ENCODE peak calls at places on chromosomes 1 and 21, in seven cellular contexts. One of them, this sample, is unnamed.

GRCh38 chr1:243261389-243261788 is 5.5 kb downstream of the SDCCAG8 start:
- DNase-seq in GM23248: peak
- DNase-seq in DND-41: no peak
- DNase-seq in fibroblast of lung: peak
- DNase-seq in hepatocyte: no peak
- DNase-seq in mammary epithelial cell: no peak
- DNase-seq in IMR-90: peak
- DNase-seq in this sample: peak

GRCh38 chr1:220891221-220892085 is 12.2 kb downstream of the HLX start:
- DNase-seq in hepatocyte: no peak
- DNase-seq in fibroblast of lung: no peak
- DNase-seq in GM23248: no peak
- DNase-seq in DND-41: no peak
- DNase-seq in mammary epithelial cell: no peak
- DNase-seq in IMR-90: no peak
- DNase-seq in this sample: no peak

GRCh38 chr1:212412374-212412773 is 2.3 kb downstream of the PACC1 start:
- DNase-seq in IMR-90: no peak
- DNase-seq in DND-41: no peak
- DNase-seq in mammary epithelial cell: no peak
- DNase-seq in fibroblast of lung: no peak
- DNase-seq in GM23248: no peak
- DNase-seq in hepatocyte: no peak
- DNase-seq in this sample: no peak

GRCh38 chr1:53016705-53017104 is 45.3 kb upstream of the PODN start:
- DNase-seq in IMR-90: peak
- DNase-seq in fibroblast of lung: peak
- DNase-seq in DND-41: no peak
- DNase-seq in GM23248: peak
- DNase-seq in hepatocyte: no peak
- DNase-seq in mammary epithelial cell: no peak
- DNase-seq in this sample: no peak

GRCh38 chr1:75720820-75721219 is 3.7 kb upstream of the ACADM start:
- DNase-seq in IMR-90: no peak
- DNase-seq in DND-41: no peak
- DNase-seq in fibroblast of lung: no peak
- DNase-seq in mammary epithelial cell: no peak
- DNase-seq in hepatocyte: peak
- DNase-seq in GM23248: no peak
- DNase-seq in this sample: no peak

GRCh38 chr1:11069233-11069950 is 9.6 kb upstream of the SRM start:
- DNase-seq in fibroblast of lung: no peak
- DNase-seq in DND-41: no peak
- DNase-seq in mammary epithelial cell: no peak
- DNase-seq in hepatocyte: no peak
- DNase-seq in GM23248: no peak
- DNase-seq in IMR-90: no peak
- DNase-seq in this sample: no peak

GRCh38 chr21:35850542-35851103 is 209.7 kb downstream of the SETD4 start:
- DNase-seq in IMR-90: no peak
- DNase-seq in hepatocyte: no peak
- DNase-seq in fibroblast of lung: no peak
- DNase-seq in DND-41: no peak
- DNase-seq in GM23248: peak
- DNase-seq in mammary epithelial cell: no peak
- DNase-seq in this sample: no peak

GRCh38 chr21:15005391-15005790 is 59.4 kb downstream of the NRIP1 start:
- DNase-seq in fibroblast of lung: peak
- DNase-seq in hepatocyte: no peak
- DNase-seq in GM23248: peak
- DNase-seq in IMR-90: peak
- DNase-seq in DND-41: peak
- DNase-seq in mammary epithelial cell: no peak
- DNase-seq in this sample: no peak

GRCh38 chr1:25871086-25871703 is 4.3 kb downstream of the PAQR7 start:
- DNase-seq in fibroblast of lung: no peak
- DNase-seq in mammary epithelial cell: peak
- DNase-seq in IMR-90: no peak
- DNase-seq in hepatocyte: no peak
- DNase-seq in DND-41: no peak
- DNase-seq in GM23248: no peak
- DNase-seq in this sample: no peak

GRCh38 chr1:21628798-21629393 is 40.3 kb downstream of the RAP1GAP start:
- DNase-seq in GM23248: no peak
- DNase-seq in hepatocyte: no peak
- DNase-seq in mammary epithelial cell: no peak
- DNase-seq in DND-41: no peak
- DNase-seq in IMR-90: no peak
- DNase-seq in fibroblast of lung: no peak
- DNase-seq in this sample: no peak

GRCh38 chr1:209720326-209720725 is 15.7 kb downstream of the HSD11B1 start:
- DNase-seq in GM23248: no peak
- DNase-seq in IMR-90: peak
- DNase-seq in hepatocyte: no peak
- DNase-seq in DND-41: no peak
- DNase-seq in mammary epithelial cell: no peak
- DNase-seq in fibroblast of lung: peak
- DNase-seq in this sample: no peak

GRCh38 chr1:70140894-70141293 is 64.5 kb downstream of the LRRC40 start:
- DNase-seq in GM23248: peak
- DNase-seq in mammary epithelial cell: no peak
- DNase-seq in DND-41: no peak
- DNase-seq in fibroblast of lung: no peak
- DNase-seq in IMR-90: peak
- DNase-seq in hepatocyte: peak
- DNase-seq in this sample: peak

GRCh38 chr1:231419738-231420298 is 2.3 kb downstream of the EGLN1 start:
- DNase-seq in DND-41: no peak
- DNase-seq in GM23248: peak
- DNase-seq in hepatocyte: no peak
- DNase-seq in IMR-90: peak
- DNase-seq in mammary epithelial cell: peak
- DNase-seq in fibroblast of lung: peak
- DNase-seq in this sample: no peak

GRCh38 chr1:96559707-96560588 is 161.6 kb upstream of the PTBP2 start:
- DNase-seq in DND-41: no peak
- DNase-seq in mammary epithelial cell: peak
- DNase-seq in hepatocyte: no peak
- DNase-seq in IMR-90: peak
- DNase-seq in fibroblast of lung: peak
- DNase-seq in GM23248: peak
- DNase-seq in this sample: peak

GRCh38 chr1:184212649-184213314 is 161.3 kb downstream of the TSEN15 start:
- DNase-seq in GM23248: peak
- DNase-seq in hepatocyte: peak
- DNase-seq in fibroblast of lung: peak
- DNase-seq in DND-41: no peak
- DNase-seq in IMR-90: peak
- DNase-seq in mammary epithelial cell: peak
- DNase-seq in this sample: peak

GRCh38 chr1:155139895-155140629 is at the start of gene DPM3:
- DNase-seq in fibroblast of lung: peak
- DNase-seq in DND-41: peak
- DNase-seq in mammary epithelial cell: peak
- DNase-seq in IMR-90: peak
- DNase-seq in GM23248: peak
- DNase-seq in hepatocyte: peak
- DNase-seq in this sample: peak

GRCh38 chr1:186139706-186140105 is 235.3 kb downstream of the TPR start:
- DNase-seq in DND-41: no peak
- DNase-seq in GM23248: peak
- DNase-seq in hepatocyte: no peak
- DNase-seq in fibroblast of lung: peak
- DNase-seq in IMR-90: peak
- DNase-seq in mammary epithelial cell: peak
- DNase-seq in this sample: peak

GRCh38 chr1:67307251-67308060 is at the start of gene IL12RB2:
- DNase-seq in fibroblast of lung: no peak
- DNase-seq in IMR-90: no peak
- DNase-seq in hepatocyte: peak
- DNase-seq in GM23248: peak
- DNase-seq in mammary epithelial cell: no peak
- DNase-seq in DND-41: no peak
- DNase-seq in this sample: no peak

GRCh38 chr1:39788758-39789570 is at the start of gene BMP8B:
- DNase-seq in mammary epithelial cell: peak
- DNase-seq in IMR-90: no peak
- DNase-seq in DND-41: no peak
- DNase-seq in fibroblast of lung: no peak
- DNase-seq in GM23248: peak
- DNase-seq in hepatocyte: peak
- DNase-seq in this sample: no peak

GRCh38 chr1:24742090-24742938 is 2.9 kb upstream of the CLIC4 start:
- DNase-seq in IMR-90: peak
- DNase-seq in hepatocyte: peak
- DNase-seq in DND-41: no peak
- DNase-seq in GM23248: peak
- DNase-seq in mammary epithelial cell: no peak
- DNase-seq in fibroblast of lung: peak
- DNase-seq in this sample: peak

GRCh38 chr1:90591970-90592356 is 125.1 kb downstream of the BARHL2 start:
- DNase-seq in hepatocyte: no peak
- DNase-seq in DND-41: no peak
- DNase-seq in mammary epithelial cell: no peak
- DNase-seq in GM23248: no peak
- DNase-seq in fibroblast of lung: no peak
- DNase-seq in IMR-90: no peak
- DNase-seq in this sample: no peak

GRCh38 chr21:38859852-38860251 is 54.1 kb downstream of the ETS2 start:
- DNase-seq in hepatocyte: no peak
- DNase-seq in fibroblast of lung: no peak
- DNase-seq in mammary epithelial cell: peak
- DNase-seq in DND-41: no peak
- DNase-seq in IMR-90: peak
- DNase-seq in GM23248: peak
- DNase-seq in this sample: no peak

GRCh38 chr21:15804247-15804985 is 74.6 kb downstream of the USP25 start:
- DNase-seq in IMR-90: no peak
- DNase-seq in DND-41: no peak
- DNase-seq in GM23248: no peak
- DNase-seq in hepatocyte: no peak
- DNase-seq in fibroblast of lung: no peak
- DNase-seq in mammary epithelial cell: no peak
- DNase-seq in this sample: no peak

GRCh38 chr1:157000686-157001085 is 44.9 kb downstream of the ARHGEF11 start:
- DNase-seq in mammary epithelial cell: peak
- DNase-seq in IMR-90: peak
- DNase-seq in hepatocyte: no peak
- DNase-seq in GM23248: no peak
- DNase-seq in fibroblast of lung: no peak
- DNase-seq in DND-41: no peak
- DNase-seq in this sample: peak
- H3K4me2 ChIP-seq in mammary epithelial cell: no peak
- H3K4me2 ChIP-seq in IMR-90: no peak
- H3K4me2 ChIP-seq in hepatocyte: no peak
- H3K4me2 ChIP-seq in GM23248: no peak
- H3K4me2 ChIP-seq in fibroblast of lung: no peak
- H3K4me2 ChIP-seq in DND-41: no peak
- H3K4me2 ChIP-seq in this sample: no peak

GRCh38 chr1:73722055-73722454 is 475.9 kb downstream of the LRRIQ3 start:
- DNase-seq in fibroblast of lung: no peak
- DNase-seq in hepatocyte: no peak
- DNase-seq in mammary epithelial cell: no peak
- DNase-seq in IMR-90: no peak
- DNase-seq in DND-41: no peak
- DNase-seq in GM23248: no peak
- DNase-seq in this sample: no peak
- H3K4me3 ChIP-seq in fibroblast of lung: no peak
- H3K4me3 ChIP-seq in hepatocyte: no peak
- H3K4me3 ChIP-seq in mammary epithelial cell: no peak
- H3K4me3 ChIP-seq in IMR-90: no peak
- H3K4me3 ChIP-seq in DND-41: no peak
- H3K4me3 ChIP-seq in GM23248: no peak
- H3K4me3 ChIP-seq in this sample: no peak

GRCh38 chr1:116827607-116828125 is 73.4 kb downstream of the CD2 start:
- DNase-seq in IMR-90: no peak
- DNase-seq in mammary epithelial cell: no peak
- DNase-seq in hepatocyte: no peak
- DNase-seq in DND-41: no peak
- DNase-seq in fibroblast of lung: no peak
- DNase-seq in GM23248: no peak
- DNase-seq in this sample: no peak
- H3K27ac ChIP-seq in IMR-90: no peak
- H3K27ac ChIP-seq in mammary epithelial cell: no peak
- H3K27ac ChIP-seq in hepatocyte: peak
- H3K27ac ChIP-seq in DND-41: peak
- H3K27ac ChIP-seq in fibroblast of lung: no peak
- H3K27ac ChIP-seq in GM23248: no peak
- H3K27ac ChIP-seq in this sample: peak

GRCh38 chr1:224757508-224757907 is 141.4 kb downstream of the CNIH3 start:
- DNase-seq in DND-41: no peak
- DNase-seq in GM23248: no peak
- DNase-seq in fibroblast of lung: no peak
- DNase-seq in IMR-90: no peak
- DNase-seq in hepatocyte: no peak
- DNase-seq in mammary epithelial cell: no peak
- DNase-seq in this sample: no peak

GRCh38 chr1:224753491-224753890 is 137.4 kb downstream of the CNIH3 start:
- DNase-seq in DND-41: no peak
- DNase-seq in mammary epithelial cell: no peak
- DNase-seq in GM23248: no peak
- DNase-seq in IMR-90: no peak
- DNase-seq in fibroblast of lung: no peak
- DNase-seq in hepatocyte: no peak
- DNase-seq in this sample: no peak

GRCh38 chr1:224747578-224747977 is 131.5 kb downstream of the CNIH3 start:
- DNase-seq in mammary epithelial cell: peak
- DNase-seq in GM23248: peak
- DNase-seq in IMR-90: peak
- DNase-seq in DND-41: peak
- DNase-seq in fibroblast of lung: peak
- DNase-seq in hepatocyte: peak
- DNase-seq in this sample: peak

GRCh38 chr1:224755586-224755985 is 139.5 kb downstream of the CNIH3 start:
- DNase-seq in mammary epithelial cell: no peak
- DNase-seq in DND-41: no peak
- DNase-seq in fibroblast of lung: no peak
- DNase-seq in IMR-90: no peak
- DNase-seq in GM23248: no peak
- DNase-seq in hepatocyte: no peak
- DNase-seq in this sample: no peak

DNA sequence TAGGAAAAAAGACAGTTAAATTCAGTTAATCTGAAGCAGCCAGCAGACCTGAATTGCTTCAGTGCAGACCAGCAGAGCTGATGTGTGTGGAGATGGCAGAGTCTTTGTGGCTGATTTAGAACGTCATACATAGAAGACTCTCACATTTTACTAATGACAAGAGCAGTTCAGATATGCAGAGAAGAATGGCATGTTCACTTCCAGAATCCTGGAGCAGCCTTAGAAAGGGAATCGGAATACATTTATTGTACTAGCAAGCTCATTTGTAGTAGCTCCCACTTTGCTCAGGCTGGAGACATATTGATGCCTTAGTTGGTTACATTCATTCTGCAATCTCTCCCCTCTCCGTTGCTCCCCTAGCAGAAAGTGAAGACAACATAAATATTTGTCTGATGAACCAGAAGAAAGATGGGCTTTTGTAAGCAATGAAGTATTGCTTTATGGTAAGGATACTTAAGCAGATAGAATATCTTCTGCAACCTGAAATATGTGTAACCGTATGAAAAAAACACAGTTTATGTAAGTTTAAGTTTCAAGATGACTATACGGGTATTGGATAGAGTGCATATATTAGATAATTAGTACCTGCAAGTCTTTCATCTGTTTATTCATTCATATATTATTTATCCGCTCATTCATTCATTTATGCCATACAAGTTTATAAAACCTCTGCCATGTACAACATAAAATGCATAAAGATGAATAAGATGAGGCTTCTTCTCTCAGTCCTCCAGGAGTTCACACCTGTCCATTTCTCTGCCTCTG is 135.6 kb downstream of the CNIH3 start:
- DNase-seq in hepatocyte: no peak
- DNase-seq in IMR-90: no peak
- DNase-seq in DND-41: no peak
- DNase-seq in mammary epithelial cell: no peak
- DNase-seq in fibroblast of lung: no peak
- DNase-seq in GM23248: no peak
- DNase-seq in this sample: no peak
- H3K4me2 ChIP-seq in hepatocyte: no peak
- H3K4me2 ChIP-seq in IMR-90: no peak
- H3K4me2 ChIP-seq in DND-41: no peak
- H3K4me2 ChIP-seq in mammary epithelial cell: no peak
- H3K4me2 ChIP-seq in fibroblast of lung: no peak
- H3K4me2 ChIP-seq in GM23248: no peak
- H3K4me2 ChIP-seq in this sample: no peak